ENCODE peak calls at places on chromosome 22, in five cellular contexts. One of them, this sample, is unnamed. For H3K36me3, the result is how much of the 10 kb centered on the place peaks cover.

GRCh38 chr22:29331658-29332300 is 16.3 kb upstream of the RASL10A start:
- DNase-seq in Karpas-422: no peak
- DNase-seq in mammary epithelial cell: no peak
- DNase-seq in neuronal stem cell: no peak
- DNase-seq in HCT116: no peak
- DNase-seq in this sample: no peak

GRCh38 chr22:35318346-35319215 is 18.9 kb downstream of the TOM1 start:
- DNase-seq in Karpas-422: no peak
- DNase-seq in mammary epithelial cell: no peak
- DNase-seq in neuronal stem cell: no peak
- DNase-seq in HCT116: no peak
- DNase-seq in this sample: no peak

GRCh38 chr22:30435674-30436126 is 10.1 kb downstream of the MTFP1 start:
- DNase-seq in Karpas-422: peak
- DNase-seq in mammary epithelial cell: no peak
- DNase-seq in neuronal stem cell: no peak
- DNase-seq in HCT116: peak
- DNase-seq in this sample: no peak

GRCh38 chr22:30267382-30268302 is 991 bp upstream of the OSM start:
- DNase-seq in Karpas-422: no peak
- DNase-seq in mammary epithelial cell: no peak
- DNase-seq in neuronal stem cell: no peak
- DNase-seq in HCT116: no peak
- DNase-seq in this sample: no peak

GRCh38 chr22:29053048-29053702 is 8.5 kb downstream of the C22orf31 start:
- DNase-seq in Karpas-422: no peak
- DNase-seq in mammary epithelial cell: no peak
- DNase-seq in neuronal stem cell: no peak
- DNase-seq in HCT116: no peak
- DNase-seq in this sample: no peak

GRCh38 chr22:17783773-17784480 is 9.7 kb upstream of the BID start:
- DNase-seq in Karpas-422: no peak
- DNase-seq in mammary epithelial cell: no peak
- DNase-seq in neuronal stem cell: no peak
- DNase-seq in HCT116: no peak
- DNase-seq in this sample: no peak

GRCh38 chr22:16609548-16610261 is 17.1 kb upstream of the CCT8L2 start:
- DNase-seq in Karpas-422: no peak
- DNase-seq in mammary epithelial cell: no peak
- DNase-seq in neuronal stem cell: no peak
- DNase-seq in HCT116: no peak
- DNase-seq in this sample: no peak

GRCh38 chr22:30861688-30862552 is 106.7 kb downstream of the MORC2 start:
- DNase-seq in Karpas-422: no peak
- DNase-seq in mammary epithelial cell: no peak
- DNase-seq in neuronal stem cell: no peak
- DNase-seq in HCT116: no peak
- DNase-seq in this sample: no peak

GRCh38 chr22:36546932-36547331 is 18.0 kb upstream of the EIF3D start:
- DNase-seq in Karpas-422: no peak
- DNase-seq in mammary epithelial cell: peak
- DNase-seq in neuronal stem cell: no peak
- DNase-seq in HCT116: peak
- DNase-seq in this sample: no peak

GRCh38 chr22:36817429-36817783 is 571 bp upstream of the PVALB start:
- DNase-seq in Karpas-422: no peak
- DNase-seq in mammary epithelial cell: no peak
- DNase-seq in neuronal stem cell: no peak
- DNase-seq in HCT116: no peak
- DNase-seq in this sample: peak

GRCh38 chr22:36385491-36386350 is 2.0 kb downstream of the MYH9 start:
- DNase-seq in Karpas-422: peak
- DNase-seq in mammary epithelial cell: peak
- DNase-seq in neuronal stem cell: no peak
- DNase-seq in HCT116: no peak
- DNase-seq in this sample: peak

GRCh38 chr22:32985899-32986772 is 72.0 kb downstream of the SYN3 start:
- DNase-seq in Karpas-422: peak
- DNase-seq in mammary epithelial cell: peak
- DNase-seq in neuronal stem cell: peak
- DNase-seq in HCT116: peak
- DNase-seq in this sample: peak

GRCh38 chr22:24937114-24937513 is 9.4 kb downstream of the LHFPL7 start:
- DNase-seq in Karpas-422: peak
- DNase-seq in mammary epithelial cell: peak
- DNase-seq in neuronal stem cell: no peak
- DNase-seq in HCT116: no peak
- DNase-seq in this sample: peak

GRCh38 chr22:46043339-46043738 is 66.4 kb upstream of the WNT7B start:
- DNase-seq in Karpas-422: no peak
- DNase-seq in mammary epithelial cell: peak
- DNase-seq in neuronal stem cell: no peak
- DNase-seq in HCT116: no peak
- DNase-seq in this sample: no peak

GRCh38 chr22:28442264-28442950 is 237.2 kb downstream of the TTC28 start:
- DNase-seq in Karpas-422: peak
- DNase-seq in mammary epithelial cell: peak
- DNase-seq in neuronal stem cell: peak
- DNase-seq in HCT116: peak
- DNase-seq in this sample: peak

GRCh38 chr22:29313126-29314071 is 2.1 kb downstream of the RASL10A start:
- DNase-seq in Karpas-422: no peak
- DNase-seq in mammary epithelial cell: no peak
- DNase-seq in neuronal stem cell: no peak
- DNase-seq in HCT116: peak
- DNase-seq in this sample: peak

GRCh38 chr22:46149493-46149997 is 781 bp upstream of the PPARA start:
- DNase-seq in Karpas-422: peak
- DNase-seq in mammary epithelial cell: no peak
- DNase-seq in neuronal stem cell: peak
- DNase-seq in HCT116: no peak
- DNase-seq in this sample: peak

GRCh38 chr22:35950262-35950661 is 78.4 kb downstream of the RBFOX2 start:
- DNase-seq in Karpas-422: no peak
- DNase-seq in mammary epithelial cell: no peak
- DNase-seq in neuronal stem cell: no peak
- DNase-seq in HCT116: no peak
- DNase-seq in this sample: peak

GRCh38 chr22:30327864-30328345 is 1.2 kb upstream of the TBC1D10A start:
- DNase-seq in Karpas-422: no peak
- DNase-seq in mammary epithelial cell: peak
- DNase-seq in neuronal stem cell: no peak
- DNase-seq in HCT116: peak
- DNase-seq in this sample: peak

GRCh38 chr22:35733742-35734516 is 16.3 kb downstream of the APOL5 start:
- DNase-seq in Karpas-422: no peak
- DNase-seq in mammary epithelial cell: no peak
- DNase-seq in neuronal stem cell: no peak
- DNase-seq in HCT116: no peak
- DNase-seq in this sample: no peak

GRCh38 chr22:39522567-39523300 is 2.4 kb downstream of the ATF4 start:
- DNase-seq in Karpas-422: peak
- DNase-seq in mammary epithelial cell: peak
- DNase-seq in neuronal stem cell: no peak
- DNase-seq in HCT116: no peak
- DNase-seq in this sample: peak

GRCh38 chr22:29693151-29693550 is 26.7 kb upstream of the CABP7 start:
- DNase-seq in Karpas-422: no peak
- DNase-seq in mammary epithelial cell: no peak
- DNase-seq in neuronal stem cell: no peak
- DNase-seq in HCT116: no peak
- DNase-seq in this sample: no peak

GRCh38 chr22:28004021-28004420 is 85.0 kb upstream of the PITPNB start:
- DNase-seq in Karpas-422: no peak
- DNase-seq in mammary epithelial cell: no peak
- DNase-seq in neuronal stem cell: no peak
- DNase-seq in HCT116: no peak
- DNase-seq in this sample: no peak

GRCh38 chr22:47654922-47655451 is 892.5 kb downstream of the TBC1D22A start:
- DNase-seq in Karpas-422: no peak
- DNase-seq in mammary epithelial cell: no peak
- DNase-seq in neuronal stem cell: no peak
- DNase-seq in HCT116: no peak
- DNase-seq in this sample: no peak

GRCh38 chr22:46090051-46090591 is 60.2 kb upstream of the PPARA start:
- DNase-seq in Karpas-422: no peak
- DNase-seq in mammary epithelial cell: peak
- DNase-seq in neuronal stem cell: no peak
- DNase-seq in HCT116: no peak
- DNase-seq in this sample: no peak

GRCh38 chr22:48900626-48901025 is 927.0 kb downstream of the BRD1 start:
- DNase-seq in Karpas-422: no peak
- DNase-seq in mammary epithelial cell: no peak
- DNase-seq in neuronal stem cell: no peak
- DNase-seq in HCT116: no peak
- DNase-seq in this sample: no peak

GRCh38 chr22:27460596-27461347 is 340.8 kb downstream of the MN1 start:
- DNase-seq in Karpas-422: no peak
- DNase-seq in mammary epithelial cell: no peak
- DNase-seq in neuronal stem cell: no peak
- DNase-seq in HCT116: no peak
- DNase-seq in this sample: peak

GRCh38 chr22:38569181-38569971 is 607 bp downstream of the DMC1 start:
- DNase-seq in Karpas-422: peak
- DNase-seq in mammary epithelial cell: no peak
- DNase-seq in neuronal stem cell: no peak
- DNase-seq in HCT116: no peak
- DNase-seq in this sample: no peak

GRCh38 chr22:35386670-35387288 is 5.9 kb downstream of the HMOX1 start:
- DNase-seq in Karpas-422: no peak
- DNase-seq in mammary epithelial cell: no peak
- DNase-seq in neuronal stem cell: no peak
- DNase-seq in HCT116: no peak
- DNase-seq in this sample: no peak

GRCh38 chr22:43343262-43343988 is at the start of gene SCUBE1:
- DNase-seq in Karpas-422: no peak
- DNase-seq in mammary epithelial cell: peak
- DNase-seq in neuronal stem cell: peak
- DNase-seq in HCT116: no peak
- DNase-seq in this sample: peak

GRCh38 chr22:29208502-29208862 is 2.8 kb downstream of the EMID1 start:
- DNase-seq in Karpas-422: peak
- DNase-seq in mammary epithelial cell: no peak
- DNase-seq in neuronal stem cell: no peak
- DNase-seq in HCT116: no peak
- DNase-seq in this sample: no peak

DNA sequence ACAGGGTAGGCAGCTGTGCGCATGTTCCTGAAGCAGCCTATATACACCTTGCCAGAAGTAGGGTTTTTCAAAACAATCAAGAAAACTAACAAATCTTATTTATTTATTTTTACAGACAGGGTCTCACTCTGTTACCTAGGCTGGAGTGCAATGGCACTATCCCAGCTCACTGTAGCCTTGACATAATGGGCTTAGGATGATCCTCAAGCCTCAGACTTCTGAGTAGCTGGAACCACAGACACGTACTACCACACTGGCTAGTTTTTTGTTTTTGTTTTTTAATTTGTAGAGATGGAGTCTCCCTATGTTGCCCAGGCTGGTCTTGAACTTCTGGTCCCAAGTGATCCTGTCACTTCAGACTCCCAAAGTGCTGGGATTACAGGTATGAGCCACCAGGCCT is 25.7 kb downstream of the CLTCL1 start:
- DNase-seq in Karpas-422: no peak
- DNase-seq in mammary epithelial cell: no peak
- DNase-seq in neuronal stem cell: no peak
- DNase-seq in HCT116: no peak
- DNase-seq in this sample: no peak
- H3K4me2 ChIP-seq in Karpas-422: no peak
- H3K4me2 ChIP-seq in mammary epithelial cell: no peak
- H3K4me2 ChIP-seq in neuronal stem cell: no peak
- H3K4me2 ChIP-seq in HCT116: no peak
- H3K4me2 ChIP-seq in this sample: no peak

GRCh38 chr22:42176271-42176670 is 45.7 kb upstream of the CYP2D6 start:
- DNase-seq in Karpas-422: no peak
- DNase-seq in mammary epithelial cell: no peak
- DNase-seq in neuronal stem cell: no peak
- DNase-seq in HCT116: no peak
- DNase-seq in this sample: no peak

GRCh38 chr22:42177891-42178336 is 47.3 kb upstream of the CYP2D6 start:
- DNase-seq in Karpas-422: no peak
- DNase-seq in mammary epithelial cell: no peak
- DNase-seq in neuronal stem cell: no peak
- DNase-seq in HCT116: no peak
- DNase-seq in this sample: no peak

GRCh38 chr22:42179616-42180015 is 49.0 kb upstream of the CYP2D6 start:
- DNase-seq in Karpas-422: no peak
- DNase-seq in mammary epithelial cell: peak
- DNase-seq in neuronal stem cell: no peak
- DNase-seq in HCT116: no peak
- DNase-seq in this sample: no peak

GRCh38 chr22:42180349-42180842 is 49.8 kb upstream of the CYP2D6 start:
- DNase-seq in Karpas-422: no peak
- DNase-seq in mammary epithelial cell: no peak
- DNase-seq in neuronal stem cell: no peak
- DNase-seq in HCT116: no peak
- DNase-seq in this sample: no peak

GRCh38 chr22:42178910-42179495 is 48.4 kb upstream of the CYP2D6 start:
- DNase-seq in Karpas-422: no peak
- DNase-seq in mammary epithelial cell: no peak
- DNase-seq in neuronal stem cell: no peak
- DNase-seq in HCT116: no peak
- DNase-seq in this sample: no peak
- H3K36me3 ChIP-seq in Karpas-422: under half
- H3K36me3 ChIP-seq in mammary epithelial cell: under half
- H3K36me3 ChIP-seq in neuronal stem cell: under half
- H3K36me3 ChIP-seq in HCT116: under half
- H3K36me3 ChIP-seq in this sample: under half

DNA sequence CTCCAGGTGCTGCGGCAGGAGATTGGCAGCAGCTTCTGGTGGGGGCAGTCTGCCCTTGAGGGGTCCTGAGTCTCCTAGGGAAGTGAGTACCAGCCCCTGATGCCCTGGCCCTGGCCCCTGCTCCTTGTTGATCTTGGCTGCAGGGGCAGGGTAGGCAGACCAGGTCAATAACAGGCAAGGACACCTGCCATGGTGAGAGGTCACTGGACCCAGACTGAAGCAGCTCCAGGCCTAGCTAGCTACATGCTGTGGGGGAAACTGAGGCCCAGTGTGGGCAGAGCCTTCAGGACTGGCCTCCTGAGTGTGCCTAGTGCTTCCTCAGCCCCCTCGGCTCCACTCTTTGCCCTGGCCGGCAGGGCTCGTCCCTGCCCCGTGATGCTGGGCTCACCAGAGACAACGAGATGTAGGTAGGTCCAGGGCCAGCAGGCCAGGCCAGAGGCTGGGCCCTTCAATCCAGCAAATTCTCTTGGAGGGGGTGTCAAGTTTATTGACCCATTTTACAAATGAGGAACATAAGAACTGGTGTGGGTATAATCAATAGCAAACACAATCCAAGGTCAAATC is 20.4 kb downstream of the RTN4R start:
- DNase-seq in Karpas-422: no peak
- DNase-seq in mammary epithelial cell: no peak
- DNase-seq in neuronal stem cell: no peak
- DNase-seq in HCT116: no peak
- DNase-seq in this sample: no peak
- H3K4me3 ChIP-seq in Karpas-422: no peak
- H3K4me3 ChIP-seq in mammary epithelial cell: no peak
- H3K4me3 ChIP-seq in neuronal stem cell: no peak
- H3K4me3 ChIP-seq in HCT116: no peak
- H3K4me3 ChIP-seq in this sample: no peak

GRCh38 chr22:50302041-50302541 is 5.4 kb downstream of the PLXNB2 start:
- DNase-seq in Karpas-422: no peak
- DNase-seq in mammary epithelial cell: peak
- DNase-seq in neuronal stem cell: no peak
- DNase-seq in HCT116: no peak
- DNase-seq in this sample: no peak
- H3K4me2 ChIP-seq in Karpas-422: no peak
- H3K4me2 ChIP-seq in mammary epithelial cell: peak
- H3K4me2 ChIP-seq in neuronal stem cell: no peak
- H3K4me2 ChIP-seq in HCT116: peak
- H3K4me2 ChIP-seq in this sample: no peak